ENCODE peak calls at places on chromosomes 12 and 14, in six cellular contexts. E, G, T, B, C and P are unnamed samples.

GRCh38 chr12:19739195-19739776 is 300.0 kb downstream of the AEBP2 start:
- DNase-seq in E (peak; percentile 81), G (peak; percentile 75), T (no peak), B (peak; percentile 7), C (peak; percentile 39), P (peak; percentile 52)

GRCh38 chr12:56034586-56035332 is 7.0 kb upstream of the RPS26 start:
- DNase-seq in E (no peak), G (no peak), T (peak; percentile 22), B (no peak), C (no peak), P (no peak)

GRCh38 chr12:116222358-116222757 is 55.1 kb downstream of the MED13L start:
- DNase-seq in E (peak; percentile 83), G (peak; percentile 94), T (no peak), B (no peak), C (peak; percentile 77), P (peak; percentile 90)

GRCh38 chr12:359091-359490 is 30.0 kb downstream of the KDM5A start:
- DNase-seq in E (no peak), G (no peak), T (no peak), B (no peak), C (no peak), P (no peak)

GRCh38 chr12:106304001-106304421 is 1.5 kb downstream of the TCP11L2 start:
- DNase-seq in E (no peak), G (no peak), T (no peak), B (no peak), C (no peak), P (no peak)

GRCh38 chr12:9001233-9001632 is 11.9 kb downstream of the KLRG1 start:
- DNase-seq in E (no peak), G (no peak), T (no peak), B (no peak), C (no peak), P (no peak)

GRCh38 chr12:81196595-81196994 is 118.7 kb downstream of the ACSS3 start:
- DNase-seq in E (no peak), G (no peak), T (no peak), B (no peak), C (no peak), P (no peak)

GRCh38 chr14:103296987-103297386 is 37.0 kb upstream of the EIF5 start:
- DNase-seq in E (no peak), G (no peak), T (no peak), B (peak; percentile 28), C (no peak), P (no peak)

GRCh38 chr12:10612954-10613333 is 465 bp downstream of the MAGOHB start:
- DNase-seq in E (no peak), G (no peak), T (no peak), B (peak; percentile 8), C (no peak), P (peak; percentile 8)

GRCh38 chr14:24171422-24172260 is at the start of gene REC8:
- DNase-seq in E (no peak), G (no peak), T (peak; percentile 81), B (no peak), C (no peak), P (peak; percentile 56)

GRCh38 chr14:68684466-68685418 is 108.1 kb downstream of the ZFP36L1 start:
- DNase-seq in E (peak; percentile 72), G (no peak), T (no peak), B (no peak), C (no peak), P (peak; percentile 24)

GRCh38 chr12:63849641-63850040 is 5.1 kb downstream of the SRGAP1 start:
- DNase-seq in E (no peak), G (no peak), T (no peak), B (no peak), C (no peak), P (no peak)
- H3K4me3 ChIP-seq in E (no peak overlapping the region), G (no peak overlapping the region), T (no peak overlapping the region), B (no peak overlapping the region), C (no peak overlapping the region), P (no peak overlapping the region)

GRCh38 chr14:75294649-75295033 is 16.0 kb downstream of the FOS start:
- DNase-seq in E (peak; percentile 51), G (no peak), T (no peak), B (no peak), C (no peak), P (no peak)
- TF ChIP-seq CTCF in E (no peak), G (peak; percentile 4), T (no peak), B (no peak), C (no peak), P (peak; percentile 15)

DNA sequence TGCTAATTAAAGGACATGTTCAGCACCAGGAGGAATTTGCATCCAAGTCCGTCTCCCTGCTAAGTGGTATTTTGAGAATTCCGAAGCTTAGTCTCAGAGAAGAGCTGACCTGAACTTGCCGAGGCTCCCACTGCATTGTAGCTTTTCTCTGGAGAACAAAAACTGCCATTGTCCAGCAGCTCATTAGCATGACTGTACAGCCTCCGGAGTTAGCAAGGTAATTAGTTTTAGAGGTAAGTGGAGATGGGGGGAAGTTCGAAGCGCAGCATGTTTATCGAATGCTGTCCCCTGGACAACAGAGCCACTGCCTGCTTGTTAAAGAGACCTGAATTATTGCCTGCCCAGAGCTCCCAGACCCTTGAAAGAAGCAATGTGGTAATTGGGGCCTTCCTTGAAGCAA is 160.3 kb upstream of the PELI2 start:
- DNase-seq in E (no peak), G (no peak), T (no peak), B (no peak), C (no peak), P (no peak)
- H3K4me3 ChIP-seq in E (no peak overlapping the region), G (no peak overlapping the region), T (no peak overlapping the region), B (no peak overlapping the region), C (no peak overlapping the region), P (no peak overlapping the region)

GRCh38 chr12:102543494-102543893 is 63.1 kb upstream of the IGF1 start:
- DNase-seq in E (no peak), G (peak; percentile 28), T (no peak), B (no peak), C (no peak), P (no peak)
- TF ChIP-seq CTCF in E (peak; percentile 40), G (no peak), T (no peak), B (peak; percentile 50), C (no peak), P (no peak)

DNA sequence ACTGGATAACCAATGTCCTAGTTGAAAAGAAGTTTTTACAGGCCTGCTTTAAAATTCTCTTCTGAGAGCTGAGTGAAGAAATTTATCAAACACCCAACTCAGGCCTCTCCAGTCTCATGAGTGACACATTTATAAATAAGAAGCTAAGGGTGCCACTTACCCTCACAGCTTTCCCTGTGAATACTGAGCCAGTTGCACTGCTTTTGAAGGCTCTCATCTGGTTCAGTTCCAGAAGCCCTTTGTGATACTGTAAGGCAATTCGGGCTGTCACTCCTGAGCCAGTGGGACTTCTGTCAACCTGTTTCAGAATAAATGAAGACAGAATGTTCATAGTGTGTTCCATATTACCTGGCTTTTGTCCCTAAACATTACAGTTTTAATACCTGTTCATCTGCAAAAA is 8.5 kb downstream of the L3HYPDH start:
- DNase-seq in E (no peak), G (no peak), T (no peak), B (no peak), C (no peak), P (no peak)
- H3K4me3 ChIP-seq in E (no peak overlapping the region), G (no peak overlapping the region), T (no peak overlapping the region), B (no peak overlapping the region), C (no peak overlapping the region), P (no peak overlapping the region)

DNA sequence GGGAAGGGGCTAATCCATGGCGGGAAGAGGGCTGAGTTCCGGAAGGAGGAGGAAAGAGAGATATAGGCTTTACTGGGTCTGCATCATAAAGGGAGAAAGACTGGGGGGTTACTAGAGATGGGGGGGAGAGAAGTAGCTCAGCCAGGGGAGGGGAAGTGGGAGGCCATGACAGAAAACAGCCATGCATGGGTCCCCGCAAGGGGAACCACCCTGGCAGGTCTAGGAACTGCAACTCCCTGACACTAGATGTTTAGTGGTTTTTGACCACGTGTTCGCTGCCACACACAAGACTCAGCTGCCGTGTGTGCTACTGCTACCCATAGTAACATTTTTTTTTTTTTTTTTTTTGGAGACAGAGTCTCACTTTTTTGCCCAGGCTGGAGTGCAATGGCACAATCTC is 145.0 kb downstream of the RIMBP2 start:
- DNase-seq in E (no peak), G (no peak), T (no peak), B (no peak), C (no peak), P (no peak)
- TF ChIP-seq CTCF in E (no peak), G (no peak), T (no peak), B (no peak), C (no peak), P (no peak)

GRCh38 chr12:52950553-52950952 is 1.6 kb downstream of the KRT18 start:
- DNase-seq in E (no peak), G (no peak), T (no peak), B (peak; percentile 2), C (peak; percentile 37), P (no peak)
- H3K4me3 ChIP-seq in E (peak overlapping the region; percentile 54), G (no peak overlapping the region), T (no peak overlapping the region), B (peak overlapping the region; percentile 99), C (peak overlapping the region; percentile 76), P (peak overlapping the region; percentile 77)

GRCh38 chr14:59133202-59133601 is 55.3 kb upstream of the DAAM1 start:
- DNase-seq in E (no peak), G (no peak), T (no peak), B (peak; percentile 5), C (no peak), P (no peak)
- TF ChIP-seq CTCF in E (no peak), G (peak; percentile 22), T (no peak), B (peak; percentile 30), C (no peak), P (no peak)